ENCODE peak calls at places on chromosome 12, in six cellular contexts. X, J, U, L, W and F are unnamed samples.

GRCh38 chr12:39065455-39065854 is 160.1 kb upstream of the CPNE8 start:
- DNase-seq in X (no peak), J (no peak), U (no peak), L (no peak), W (no peak), F (no peak)

GRCh38 chr12:52343550-52343949 is 22.4 kb upstream of the KRT83 start:
- DNase-seq in X (no peak), J (no peak), U (no peak), L (no peak), W (no peak), F (no peak)

GRCh38 chr12:120853188-120853587 is 51.0 kb downstream of the SPPL3 start:
- DNase-seq in X (no peak), J (no peak), U (no peak), L (no peak), W (no peak), F (no peak)

GRCh38 chr12:2052861-2053674 is at the start of gene CACNA1C:
- DNase-seq in X (peak), J (no peak), U (no peak), L (no peak), W (peak), F (no peak)

GRCh38 chr12:130665753-130666152 is 50.3 kb downstream of the RIMBP2 start:
- DNase-seq in X (no peak), J (no peak), U (no peak), L (no peak), W (no peak), F (no peak)

GRCh38 chr12:45988259-45988658 is 2.1 kb downstream of the SCAF11 start:
- DNase-seq in X (no peak), J (no peak), U (no peak), L (no peak), W (no peak), F (no peak)

GRCh38 chr12:29611906-29612305 is 114.4 kb upstream of the OVCH1 start:
- DNase-seq in X (no peak), J (no peak), U (no peak), L (no peak), W (no peak), F (no peak)

GRCh38 chr12:67068204-67068731 is 200.9 kb upstream of the CAND1 start:
- DNase-seq in X (peak), J (no peak), U (no peak), L (peak), W (no peak), F (no peak)

GRCh38 chr12:27179399-27180214 is 64.5 kb upstream of the STK38L start:
- DNase-seq in X (peak), J (peak), U (no peak), L (peak), W (no peak), F (peak)

GRCh38 chr12:125111403-125111802 is 46.2 kb downstream of the AACS start:
- DNase-seq in X (no peak), J (no peak), U (no peak), L (no peak), W (no peak), F (no peak)

GRCh38 chr12:27781680-27782079 is 1.6 kb upstream of the MANSC4 start:
- DNase-seq in X (no peak), J (no peak), U (no peak), L (no peak), W (no peak), F (no peak)

GRCh38 chr12:56487448-56488040 is 417 bp downstream of the GLS2 start:
- DNase-seq in X (no peak), J (peak), U (peak), L (peak), W (no peak), F (no peak)

GRCh38 chr12:68331500-68331868 is 678 bp downstream of the MDM1 start:
- DNase-seq in X (no peak), J (no peak), U (no peak), L (no peak), W (no peak), F (no peak)

GRCh38 chr12:75878382-75878720 is 153.2 kb downstream of the PHLDA1 start:
- DNase-seq in X (no peak), J (no peak), U (no peak), L (no peak), W (no peak), F (no peak)

GRCh38 chr12:51391047-51391837 is at the start of gene GALNT6:
- DNase-seq in X (no peak), J (peak), U (peak), L (peak), W (no peak), F (no peak)

GRCh38 chr12:16844875-16845274 is 238.9 kb upstream of the LMO3 start:
- DNase-seq in X (peak), J (no peak), U (no peak), L (no peak), W (no peak), F (no peak)

GRCh38 chr12:55720071-55720564 is at the start of gene RDH5:
- DNase-seq in X (peak), J (no peak), U (no peak), L (no peak), W (peak), F (no peak)

GRCh38 chr12:1800646-1801284 is 19.6 kb upstream of the LRTM2 start:
- DNase-seq in X (peak), J (no peak), U (peak), L (no peak), W (peak), F (no peak)

GRCh38 chr12:113820842-113821241 is 145.3 kb downstream of the RBM19 start:
- DNase-seq in X (no peak), J (no peak), U (no peak), L (no peak), W (no peak), F (no peak)

GRCh38 chr12:57894577-57895292 is 46.6 kb upstream of the ATP23 start:
- DNase-seq in X (no peak), J (no peak), U (no peak), L (no peak), W (no peak), F (no peak)

GRCh38 chr12:131827961-131828534 is at the start of gene MMP17:
- DNase-seq in X (peak), J (no peak), U (peak), L (peak), W (peak), F (no peak)

GRCh38 chr12:51886021-51886710 is 1.7 kb upstream of the ANKRD33 start:
- DNase-seq in X (peak), J (no peak), U (peak), L (no peak), W (peak), F (no peak)

GRCh38 chr12:67881565-67881964 is 107.7 kb upstream of the IFNG-AS1 start:
- DNase-seq in X (no peak), J (no peak), U (no peak), L (no peak), W (no peak), F (no peak)

GRCh38 chr12:67804168-67804567 is 155.6 kb downstream of the DYRK2 start:
- DNase-seq in X (no peak), J (no peak), U (no peak), L (no peak), W (no peak), F (no peak)

GRCh38 chr12:75564398-75564797 is 53.0 kb upstream of the KRR1 start:
- DNase-seq in X (no peak), J (no peak), U (no peak), L (no peak), W (no peak), F (no peak)

GRCh38 chr12:68828669-68829068 is 20.7 kb downstream of the MDM2 start:
- DNase-seq in X (no peak), J (no peak), U (no peak), L (no peak), W (no peak), F (no peak)

GRCh38 chr12:116926283-116927243 is 15.8 kb downstream of the FBXW8 start:
- DNase-seq in X (no peak), J (no peak), U (no peak), L (no peak), W (no peak), F (no peak)

GRCh38 chr12:49233842-49234526 is 30.9 kb upstream of the TUBA1C start:
- DNase-seq in X (no peak), J (peak), U (peak), L (no peak), W (peak), F (no peak)

GRCh38 chr12:106080111-106080732 is 58.5 kb downstream of the NUAK1 start:
- DNase-seq in X (no peak), J (no peak), U (no peak), L (no peak), W (no peak), F (no peak)

GRCh38 chr12:94689002-94689645 is 38.8 kb upstream of the TMCC3 start:
- DNase-seq in X (no peak), J (no peak), U (no peak), L (no peak), W (no peak), F (no peak)

GRCh38 chr12:58640314-58640713 is 280.0 kb downstream of the LRIG3 start:
- DNase-seq in X (no peak), J (no peak), U (no peak), L (no peak), W (no peak), F (no peak)

GRCh38 chr12:6384499-6385436 is 806 bp downstream of the LTBR start:
- DNase-seq in X (no peak), J (no peak), U (no peak), L (peak), W (no peak), F (no peak)

GRCh38 chr12:17381211-17381610 is 708.8 kb downstream of the RERGL start:
- DNase-seq in X (peak), J (no peak), U (no peak), L (no peak), W (no peak), F (no peak)

GRCh38 chr12:118874698-118875548 is 106.4 kb upstream of the SRRM4 start:
- DNase-seq in X (no peak), J (no peak), U (no peak), L (no peak), W (no peak), F (peak)

GRCh38 chr12:102948941-102949352 is 8.5 kb upstream of the ASCL1 start:
- DNase-seq in X (peak), J (no peak), U (no peak), L (peak), W (no peak), F (no peak)

DNA sequence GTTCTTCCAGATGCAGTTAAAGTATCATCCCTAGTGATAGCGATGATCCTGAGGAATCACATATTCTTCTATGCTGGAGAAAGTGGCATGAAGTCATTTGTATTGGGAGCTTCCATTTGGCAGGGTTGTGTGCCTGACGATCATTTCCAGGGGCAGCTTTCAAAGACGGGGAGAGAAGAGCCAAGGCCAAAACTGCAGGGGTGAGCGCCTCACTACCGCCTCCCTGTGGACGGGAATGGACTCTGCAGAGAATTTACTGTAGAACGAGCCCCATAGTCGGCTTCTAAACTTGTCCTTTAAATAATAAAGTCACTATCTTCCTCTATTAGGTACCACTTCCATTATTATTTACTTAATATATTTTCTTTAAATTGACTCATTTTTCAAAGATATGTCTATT is 555.9 kb upstream of the TMEM132C start:
- DNase-seq in X (no peak), J (no peak), U (no peak), L (no peak), W (no peak), F (no peak)
- TF ChIP-seq CTCF in X (no peak), J (peak), U (no peak), L (peak), W (no peak), F (peak)

DNA sequence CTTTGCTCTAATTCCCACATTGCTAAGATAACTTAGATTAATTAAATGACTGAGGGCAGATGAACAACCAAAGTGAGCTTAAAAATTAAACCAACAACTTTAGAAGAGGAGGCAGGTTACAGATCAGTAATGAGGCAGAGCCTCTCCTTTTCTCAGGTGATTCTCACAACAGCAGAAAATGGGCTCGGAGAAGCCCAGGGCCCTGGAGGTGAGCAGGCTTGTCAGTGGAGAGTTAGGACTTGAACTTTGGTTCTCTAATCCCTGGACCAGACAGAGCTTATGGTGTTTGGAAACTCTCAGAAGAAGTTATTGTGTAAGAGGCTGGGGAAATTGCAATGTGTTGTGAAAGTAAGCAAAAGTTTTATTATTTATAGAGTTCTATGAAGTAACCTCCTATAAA is 2.8 kb downstream of the TRHDE start:
- DNase-seq in X (no peak), J (no peak), U (no peak), L (no peak), W (peak), F (no peak)
- H3K4me3 ChIP-seq in X (no peak), J (no peak), U (peak), L (no peak), W (peak), F (no peak)

DNA sequence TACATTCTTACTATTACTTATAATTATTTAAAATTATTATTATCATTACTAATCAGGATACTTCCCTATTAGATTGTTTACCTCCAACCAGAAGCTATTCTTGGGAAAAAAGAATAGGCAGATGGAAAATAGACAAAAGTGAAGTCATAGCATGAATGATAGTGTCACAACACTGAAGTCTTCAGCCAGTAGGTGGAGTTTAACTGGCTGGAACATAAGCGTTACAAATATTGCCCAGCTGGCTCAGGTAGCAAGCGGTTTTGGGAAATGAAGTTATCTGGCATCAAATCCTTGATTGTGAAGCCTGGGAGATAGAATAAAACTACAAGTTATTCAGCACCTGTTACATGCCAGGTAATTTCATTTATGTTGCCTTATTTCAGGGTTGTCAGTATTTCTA is 762.9 kb downstream of the C12orf50 start:
- DNase-seq in X (peak), J (no peak), U (no peak), L (no peak), W (no peak), F (peak)
- TF ChIP-seq CTCF in X (peak), J (no peak), U (no peak), L (peak), W (no peak), F (peak)

DNA sequence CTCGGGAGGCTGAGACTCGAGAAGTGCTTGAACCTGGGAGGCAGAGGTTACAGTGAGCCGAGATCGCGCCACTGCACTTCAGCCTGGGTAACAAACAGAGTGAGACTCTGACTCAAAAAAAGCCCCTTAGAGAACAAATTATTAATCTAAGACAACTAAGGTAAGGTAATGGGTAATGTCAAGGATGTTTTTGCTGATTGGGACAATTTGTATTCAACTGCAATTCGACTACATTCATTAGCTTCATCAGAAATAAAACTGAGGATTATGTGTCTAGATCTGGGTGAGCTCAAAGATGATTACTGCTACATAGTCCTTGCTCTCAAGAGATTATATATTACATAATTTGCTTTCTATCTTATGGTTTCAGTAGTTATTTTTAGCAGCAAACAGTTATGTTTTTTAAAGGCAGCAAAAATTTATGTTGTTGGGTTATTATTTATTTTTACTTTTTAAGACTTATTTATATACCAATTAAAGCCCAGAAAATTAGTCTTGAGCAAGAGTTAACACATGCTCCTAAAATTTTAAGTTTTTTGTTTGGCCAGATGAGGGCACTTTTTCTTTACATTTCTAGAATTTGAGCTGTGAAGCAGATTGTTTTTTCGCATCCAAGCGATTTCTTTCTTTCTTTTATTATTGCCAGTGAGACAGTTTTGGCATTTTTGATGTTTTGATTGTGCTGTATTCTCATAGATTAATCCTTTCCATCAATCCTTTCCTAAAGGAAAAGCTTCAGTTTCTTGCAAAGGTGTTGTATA is 52.3 kb downstream of the PLEKHA5 start:
- DNase-seq in X (no peak), J (no peak), U (no peak), L (no peak), W (no peak), F (no peak)
- H3K4me3 ChIP-seq in X (no peak), J (no peak), U (no peak), L (no peak), W (no peak), F (no peak)

GRCh38 chr12:25135531-25136154 is 59.3 kb downstream of the DNAI7 start:
- DNase-seq in X (no peak), J (no peak), U (no peak), L (peak), W (no peak), F (no peak)
- TF ChIP-seq CTCF in X (no peak), J (peak), U (no peak), L (no peak), W (no peak), F (no peak)

GRCh38 chr12:64083285-64084210 is 138.5 kb downstream of the KICS2 start:
- DNase-seq in X (peak), J (no peak), U (no peak), L (no peak), W (peak), F (peak)

GRCh38 chr12:64081020-64081419 is 141.1 kb downstream of the KICS2 start:
- DNase-seq in X (no peak), J (no peak), U (no peak), L (no peak), W (no peak), F (no peak)

GRCh38 chr12:64080319-64081008 is 141.6 kb downstream of the KICS2 start:
- DNase-seq in X (peak), J (no peak), U (no peak), L (peak), W (no peak), F (peak)

GRCh38 chr12:64085154-64085553 is 136.9 kb downstream of the KICS2 start:
- DNase-seq in X (no peak), J (no peak), U (no peak), L (no peak), W (no peak), F (no peak)

GRCh38 chr12:64082866-64083268 is 139.2 kb downstream of the KICS2 start:
- DNase-seq in X (peak), J (no peak), U (no peak), L (no peak), W (no peak), F (no peak)
- H3K4me3 ChIP-seq in X (no peak), J (no peak), U (no peak), L (no peak), W (no peak), F (no peak)